ENCODE peak calls at places on chromosomes 11 and 22, in five cellular contexts. C is fibroblast of mammary gland; S is stimulated activated CD4-positive, alpha-beta T cell treated with anti-CD3 and anti-CD28 coated beads, Interleukin-1b, Interleukin-23, amount 100 ng/mL, for 4 hours; V is GOT3; U is neuronal stem cell. P is an unnamed sample.

GRCh38 chr22:43100223-43100622 is 10.3 kb upstream of the BIK start:
- DNase-seq in C (no peak), S (no peak), V (no peak), U (no peak), P (no peak)

GRCh38 chr22:27853404-27853803 is 51.8 kb upstream of the MN1 start:
- DNase-seq in C (peak; percentile 87), S (no peak), V (no peak), U (no peak), P (no peak)

GRCh38 chr11:3894128-3894731 is 38.8 kb downstream of the STIM1 start:
- DNase-seq in C (peak; percentile 63), S (no peak), V (no peak), U (no peak), P (peak; percentile 87)

GRCh38 chr11:92528051-92528450 is 303.4 kb downstream of the FAT3 start:
- DNase-seq in C (peak; percentile 16), S (no peak), V (no peak), U (no peak), P (no peak)

GRCh38 chr11:78657968-78658839 is 83.5 kb upstream of the NARS2 start:
- DNase-seq in C (no peak), S (no peak), V (no peak), U (no peak), P (no peak)

GRCh38 chr11:12556788-12557384 is 117.3 kb upstream of the TEAD1 start:
- DNase-seq in C (peak; percentile 96), S (no peak), V (no peak), U (peak; percentile 35), P (no peak)

GRCh38 chr22:48177591-48177990 is 1415.1 kb downstream of the TBC1D22A start:
- DNase-seq in C (no peak), S (no peak), V (no peak), U (no peak), P (no peak)

GRCh38 chr11:111376453-111376871 is 2.6 kb downstream of the POU2AF1 start:
- DNase-seq in C (no peak), S (no peak), V (no peak), U (no peak), P (no peak)

GRCh38 chr11:111586305-111586915 is 15.8 kb upstream of the SIK2 start:
- DNase-seq in C (peak; percentile 68), S (no peak), V (no peak), U (no peak), P (peak; percentile 40)

GRCh38 chr11:23405350-23405937 is 545.2 kb upstream of the CCDC179 start:
- DNase-seq in C (no peak), S (no peak), V (no peak), U (no peak), P (no peak)

GRCh38 chr11:95520765-95521542 is 268.6 kb downstream of the FAM76B start:
- DNase-seq in C (peak; percentile 78), S (no peak), V (no peak), U (no peak), P (no peak)

P was measured in germinal center.